ENCODE peak calls at places on chromosome 10, in seven cellular contexts. N, O, Y, S, G, F and B are unnamed samples.

GRCh38 chr10:323651-324293 is 188.5 kb downstream of the ZMYND11 start:
- DNase-seq in Y (peak; percentile 97), N (peak; percentile 97), O (peak; percentile 71), G (peak; percentile 92), S (no peak), F (peak; percentile 72), B (peak; percentile 51)

GRCh38 chr10:18777258-18777657 is 118.0 kb downstream of the ARL5B start:
- DNase-seq in S (no peak), F (no peak), O (no peak), Y (no peak), G (no peak), N (no peak), B (no peak)

GRCh38 chr10:79417731-79418130 is 27.7 kb downstream of the ZCCHC24 start:
- DNase-seq in N (no peak), O (no peak), S (no peak), F (no peak), Y (no peak), G (no peak), B (no peak)

GRCh38 chr10:125414998-125415397 is 254.6 kb upstream of the CTBP2 start:
- DNase-seq in Y (peak; percentile 35), F (no peak), G (peak; percentile 24), S (no peak), O (no peak), N (no peak), B (no peak)

GRCh38 chr10:104300736-104301292 is 31.8 kb downstream of the GSTO2 start:
- DNase-seq in O (no peak), G (peak; percentile 85), S (peak; percentile 83), Y (peak; percentile 99), F (no peak), N (peak; percentile 99), B (no peak)

GRCh38 chr10:49071221-49071761 is 44.0 kb downstream of the VSTM4 start:
- DNase-seq in G (no peak), S (no peak), Y (peak; percentile 32), O (peak; percentile 79), F (no peak), N (peak; percentile 39), B (peak; percentile 1)

GRCh38 chr10:12975266-12975665 is 26.2 kb downstream of the CCDC3 start:
- DNase-seq in S (no peak), G (no peak), F (no peak), Y (no peak), N (no peak), O (no peak), B (no peak)

GRCh38 chr10:104323721-104324686 is 14.3 kb downstream of the ITPRIP start:
- DNase-seq in F (no peak), S (no peak), N (no peak), Y (no peak), G (no peak), O (no peak), B (no peak)

GRCh38 chr10:47040041-47040491 is 128.8 kb downstream of the PTPN20 start:
- DNase-seq in N (no peak), S (no peak), G (no peak), Y (no peak), O (no peak), F (no peak), B (no peak)

GRCh38 chr10:99292159-99292558 is 37.0 kb upstream of the CNNM1 start:
- DNase-seq in Y (peak; percentile 67), G (no peak), O (peak; percentile 33), F (no peak), S (no peak), N (peak; percentile 46), B (no peak)

GRCh38 chr10:22433875-22434274 is 88.6 kb downstream of the SPAG6 start:
- DNase-seq in F (peak; percentile 31), O (peak; percentile 66), S (no peak), G (peak; percentile 61), Y (peak; percentile 96), N (peak; percentile 96), B (no peak)

GRCh38 chr10:111488668-111489067 is 411.8 kb downstream of the ADRA2A start:
- DNase-seq in Y (no peak), N (no peak), F (no peak), G (no peak), O (no peak), S (no peak), B (no peak)

GRCh38 chr10:104923501-104923900 is 282.4 kb downstream of the SORCS3 start:
- DNase-seq in O (no peak), S (no peak), F (no peak), Y (no peak), G (no peak), N (no peak), B (no peak)

DNA sequence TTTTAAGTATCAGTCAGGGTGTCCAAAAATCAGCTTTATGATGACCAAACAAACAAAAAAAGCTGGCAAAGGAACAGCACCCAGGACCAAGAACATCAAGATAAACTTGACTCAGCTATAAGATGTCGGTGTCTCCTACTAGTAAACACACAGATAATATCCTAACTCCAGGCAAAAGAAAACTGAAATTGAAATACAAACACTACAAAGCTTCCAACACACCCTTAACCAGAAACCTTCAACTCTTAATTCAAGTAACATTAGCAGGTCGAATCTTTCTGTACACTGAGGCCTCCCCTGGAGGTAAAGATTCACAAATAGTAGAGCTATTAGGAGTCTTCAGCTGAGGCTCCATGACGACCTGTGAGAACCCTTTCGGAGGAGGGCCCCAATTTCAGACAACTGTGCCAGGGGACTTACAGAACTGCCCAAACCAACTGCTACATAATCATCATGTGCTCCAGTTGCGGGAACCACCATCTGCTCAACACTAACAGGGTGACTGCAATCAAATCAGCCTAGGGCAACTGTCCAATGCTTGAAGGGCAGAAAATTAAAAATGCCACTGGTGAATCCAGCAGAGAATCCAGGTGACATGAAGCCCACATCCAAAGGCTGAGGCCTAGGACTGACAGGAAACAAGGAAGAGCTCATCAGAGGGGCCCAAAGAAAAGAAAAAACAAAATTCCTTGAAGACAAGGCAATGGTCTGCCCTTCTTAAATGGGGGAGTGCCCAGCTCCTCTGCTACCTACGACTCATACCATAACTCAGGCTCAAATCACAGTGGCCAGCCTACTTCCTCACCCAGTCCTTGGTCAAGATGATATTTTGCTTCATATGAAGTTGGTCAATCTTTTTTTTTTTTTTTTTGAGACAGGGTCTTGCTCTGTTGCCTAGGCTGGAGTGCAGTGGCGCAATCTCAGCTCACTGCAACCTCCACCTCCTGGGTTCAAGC is 20.0 kb downstream of the XPNPEP1 start:
- DNase-seq in O (no peak), N (no peak), S (no peak), G (no peak), Y (peak; percentile 59), F (no peak), B (no peak)
- H3K27ac ChIP-seq in O (peak overlapping the region; percentile 56), N (no peak overlapping the region), S (peak overlapping the region; percentile 18), G (no peak overlapping the region), Y (peak overlapping the region; percentile 68), F (no peak overlapping the region), B (peak overlapping the region; percentile 21)

GRCh38 chr10:44978213-44978569 is 418 bp downstream of the DEPP1 start:
- DNase-seq in S (no peak), N (no peak), G (no peak), Y (no peak), F (no peak), O (no peak), B (no peak)

GRCh38 chr10:44980309-44981171 is 1.9 kb upstream of the DEPP1 start:
- DNase-seq in G (peak; percentile 83), Y (no peak), O (no peak), F (no peak), S (no peak), N (peak; percentile 40), B (no peak)

GRCh38 chr10:44979281-44980181 is 922 bp upstream of the DEPP1 start:
- DNase-seq in S (no peak), G (no peak), F (no peak), N (no peak), Y (no peak), O (no peak), B (no peak)

GRCh38 chr10:44977287-44978212 is 1.1 kb downstream of the DEPP1 start:
- DNase-seq in F (no peak), N (no peak), G (no peak), O (no peak), S (no peak), Y (no peak), B (no peak)

DNA sequence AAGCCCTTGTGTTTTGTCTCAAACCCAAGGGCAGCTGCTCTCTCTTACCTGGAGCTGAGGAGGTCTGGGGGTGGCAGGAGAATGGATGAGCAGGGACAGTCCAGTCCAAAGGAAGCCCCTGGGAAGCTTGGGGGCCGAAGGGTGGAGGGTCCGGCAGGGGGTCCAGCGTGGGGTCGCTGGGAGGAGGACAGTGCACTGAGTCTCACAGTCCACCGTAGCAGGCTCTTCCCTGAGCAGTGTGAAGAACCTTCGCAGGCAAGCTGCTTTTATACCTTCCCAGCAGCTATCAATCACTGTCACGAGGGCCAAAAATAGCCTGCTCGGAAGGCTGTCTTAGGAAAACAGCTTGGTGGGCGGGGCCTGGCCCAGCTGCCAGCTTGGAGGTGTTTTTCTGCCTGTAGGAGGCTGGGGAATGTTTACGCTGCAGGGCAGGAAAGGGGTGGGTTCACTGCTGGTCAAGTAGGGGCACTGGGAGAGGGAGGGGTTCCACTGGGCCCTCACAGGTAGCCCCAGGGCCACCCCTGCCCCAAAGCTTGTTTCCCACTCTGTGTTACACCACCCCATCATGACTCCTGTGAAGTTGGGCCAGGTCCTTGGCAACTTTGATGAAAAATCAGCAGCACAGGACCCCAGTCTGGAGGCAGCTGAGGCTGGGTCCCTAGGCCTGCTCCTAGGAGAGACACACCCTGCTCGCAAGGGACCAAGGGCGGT is at the start of gene DEPP1:
- DNase-seq in G (peak; percentile 99), S (peak; percentile 68), Y (peak; percentile 93), N (peak; percentile 91), O (peak; percentile 69), F (peak; percentile 90), B (peak; percentile 95)
- H3K9ac ChIP-seq in G (peak within 1 kb of the TSS; percentile 70), S (peak within 1 kb of the TSS; percentile 68), Y (peak within 1 kb of the TSS; percentile 60), N (peak within 1 kb of the TSS; percentile 52), O (peak within 1 kb of the TSS; percentile 61), F (peak within 1 kb of the TSS; percentile 65), B (peak within 1 kb of the TSS; percentile 70)

DNA sequence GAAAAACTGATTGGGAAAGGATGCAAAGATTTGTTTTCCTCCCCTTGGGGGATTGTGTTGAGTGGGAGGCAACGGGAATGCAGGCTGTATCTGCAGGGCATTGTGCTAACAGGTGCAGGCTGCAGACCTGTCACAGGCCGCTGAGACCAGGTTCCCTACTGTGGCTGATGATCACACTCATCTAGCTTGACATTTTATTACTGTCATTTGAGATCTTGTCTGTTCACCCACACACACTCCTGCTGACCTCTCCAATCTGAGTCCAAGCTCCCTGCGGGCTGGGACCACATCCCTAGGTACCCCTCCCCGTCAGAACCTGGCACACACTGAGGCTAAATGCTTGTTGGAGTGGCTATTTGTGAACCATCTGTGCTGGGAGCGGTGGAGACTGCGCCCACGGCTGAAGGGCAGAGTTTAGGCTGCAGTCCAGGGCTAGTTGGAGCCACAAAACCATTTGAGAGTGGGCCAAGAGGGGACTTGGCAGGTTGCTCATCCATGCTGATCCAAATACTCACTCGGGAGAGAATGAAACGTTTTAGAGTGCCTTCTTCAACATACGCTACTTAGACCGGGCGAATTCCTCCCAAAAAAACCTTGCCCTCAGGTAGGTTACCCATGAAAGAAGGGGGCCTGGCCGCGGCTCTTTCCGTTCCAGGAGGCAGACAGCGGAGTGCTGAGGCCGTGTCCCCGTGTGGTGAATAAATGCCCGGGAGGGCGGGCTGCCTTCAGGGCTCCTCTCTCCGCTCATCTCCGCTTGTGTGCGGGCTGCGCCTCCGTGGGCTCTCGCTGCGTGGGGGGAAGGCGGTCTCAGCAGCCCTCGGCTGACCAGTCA is 164.4 kb downstream of the RGS10 start:
- DNase-seq in Y (no peak), S (peak; percentile 57), F (no peak), N (peak; percentile 41), O (no peak), G (no peak), B (no peak)
- H3K27ac ChIP-seq in Y (no peak overlapping the region), S (no peak overlapping the region), F (no peak overlapping the region), N (no peak overlapping the region), O (no peak overlapping the region), G (no peak overlapping the region), B (no peak overlapping the region)

DNA sequence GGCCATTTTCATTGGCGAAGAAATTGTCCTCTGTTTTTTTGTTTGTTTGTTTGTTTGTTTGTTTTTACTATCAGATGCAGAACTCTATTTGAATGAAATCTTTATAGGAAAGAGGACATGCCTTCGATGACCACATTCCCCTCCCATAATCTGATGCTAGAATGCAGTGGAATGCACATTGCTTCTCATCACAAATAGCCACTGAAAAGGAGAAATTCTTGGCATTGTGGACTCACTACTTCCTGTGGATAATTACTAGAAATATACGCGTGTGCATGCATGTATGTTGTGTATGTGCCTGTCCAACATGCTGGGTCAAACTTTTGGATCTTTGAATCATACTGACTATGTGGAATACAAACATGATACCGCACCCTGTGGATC is 70.5 kb upstream of the SFMBT2 start:
- DNase-seq in N (peak; percentile 9), F (no peak), G (no peak), O (no peak), S (no peak), Y (no peak), B (no peak)
- H3K9ac ChIP-seq in N (no peak overlapping the region), F (no peak overlapping the region), G (no peak overlapping the region), O (no peak overlapping the region), S (no peak overlapping the region), Y (no peak overlapping the region), B (no peak overlapping the region)